ENCODE peak calls at places on chromosomes 5 and 9, in seven cellular contexts. One of them, this sample, is unnamed.
A peak's percentile ranks its signal among the peaks of the same experiment; 100 is the strongest.

GRCh38 chr5:89359046-89359445 is 476.1 kb upstream of the MEF2C start:
- DNase-seq in AG09309: no peak
- DNase-seq in SJSA1: no peak
- DNase-seq in NCI-H774: no peak
- DNase-seq in naive thymus-derived CD4-positive, alpha-beta T cell: no peak
- DNase-seq in EL: no peak
- DNase-seq in HS-5: no peak
- DNase-seq in this sample: no peak

GRCh38 chr9:105114956-105115728 is 129.3 kb upstream of the SLC44A1 start:
- DNase-seq in AG09309: no peak
- DNase-seq in SJSA1: no peak
- DNase-seq in NCI-H774: no peak
- DNase-seq in naive thymus-derived CD4-positive, alpha-beta T cell: peak; percentile 30
- DNase-seq in EL: peak; percentile 63
- DNase-seq in HS-5: no peak
- DNase-seq in this sample: peak; percentile 32

GRCh38 chr5:115686692-115687054 is 60.8 kb upstream of the TMED7 start:
- DNase-seq in AG09309: no peak
- DNase-seq in SJSA1: no peak
- DNase-seq in NCI-H774: no peak
- DNase-seq in naive thymus-derived CD4-positive, alpha-beta T cell: no peak
- DNase-seq in EL: peak; percentile 12
- DNase-seq in HS-5: no peak
- DNase-seq in this sample: no peak

GRCh38 chr5:13946111-13946510 is 1.6 kb upstream of the DNAH5 start:
- DNase-seq in AG09309: peak; percentile 13
- DNase-seq in SJSA1: no peak
- DNase-seq in NCI-H774: no peak
- DNase-seq in naive thymus-derived CD4-positive, alpha-beta T cell: no peak
- DNase-seq in EL: no peak
- DNase-seq in HS-5: no peak
- DNase-seq in this sample: no peak

GRCh38 chr5:39432687-39433086 is 7.9 kb upstream of the DAB2 start:
- DNase-seq in AG09309: no peak
- DNase-seq in SJSA1: no peak
- DNase-seq in NCI-H774: no peak
- DNase-seq in naive thymus-derived CD4-positive, alpha-beta T cell: no peak
- DNase-seq in EL: no peak
- DNase-seq in HS-5: no peak
- DNase-seq in this sample: no peak

GRCh38 chr5:65059681-65060598 is 291.2 kb downstream of the CWC27 start:
- DNase-seq in AG09309: peak; percentile 49
- DNase-seq in SJSA1: no peak
- DNase-seq in NCI-H774: no peak
- DNase-seq in naive thymus-derived CD4-positive, alpha-beta T cell: no peak
- DNase-seq in EL: no peak
- DNase-seq in HS-5: no peak
- DNase-seq in this sample: no peak

GRCh38 chr5:179258922-179259730 is 86.1 kb downstream of the ADAMTS2 start:
- DNase-seq in AG09309: no peak
- DNase-seq in SJSA1: peak; percentile 42
- DNase-seq in NCI-H774: no peak
- DNase-seq in naive thymus-derived CD4-positive, alpha-beta T cell: no peak
- DNase-seq in EL: peak; percentile 99
- DNase-seq in HS-5: peak; percentile 51
- DNase-seq in this sample: peak; percentile 37

GRCh38 chr5:40594811-40595210 is 84.9 kb upstream of the PTGER4 start:
- DNase-seq in AG09309: no peak
- DNase-seq in SJSA1: no peak
- DNase-seq in NCI-H774: no peak
- DNase-seq in naive thymus-derived CD4-positive, alpha-beta T cell: no peak
- DNase-seq in EL: peak; percentile 37
- DNase-seq in HS-5: no peak
- DNase-seq in this sample: no peak

GRCh38 chr9:92608221-92609141 is 61.5 kb downstream of the IPPK start:
- DNase-seq in AG09309: no peak
- DNase-seq in SJSA1: no peak
- DNase-seq in NCI-H774: no peak
- DNase-seq in naive thymus-derived CD4-positive, alpha-beta T cell: no peak
- DNase-seq in EL: no peak
- DNase-seq in HS-5: no peak
- DNase-seq in this sample: no peak

GRCh38 chr9:127535396-127535795 is 76.7 kb upstream of the STXBP1 start:
- DNase-seq in AG09309: no peak
- DNase-seq in SJSA1: no peak
- DNase-seq in NCI-H774: no peak
- DNase-seq in naive thymus-derived CD4-positive, alpha-beta T cell: no peak
- DNase-seq in EL: no peak
- DNase-seq in HS-5: no peak
- DNase-seq in this sample: no peak

GRCh38 chr9:120942186-120943001 is 15.8 kb upstream of the TRAF1 start:
- DNase-seq in AG09309: no peak
- DNase-seq in SJSA1: no peak
- DNase-seq in NCI-H774: no peak
- DNase-seq in naive thymus-derived CD4-positive, alpha-beta T cell: no peak
- DNase-seq in EL: no peak
- DNase-seq in HS-5: no peak
- DNase-seq in this sample: no peak

GRCh38 chr9:93812410-93812668 is 142.8 kb downstream of the BARX1 start:
- DNase-seq in AG09309: no peak
- DNase-seq in SJSA1: peak; percentile 28
- DNase-seq in NCI-H774: no peak
- DNase-seq in naive thymus-derived CD4-positive, alpha-beta T cell: no peak
- DNase-seq in EL: no peak
- DNase-seq in HS-5: no peak
- DNase-seq in this sample: no peak

GRCh38 chr9:71743217-71743705 is 25.1 kb downstream of the CEMIP2 start:
- DNase-seq in AG09309: no peak
- DNase-seq in SJSA1: no peak
- DNase-seq in NCI-H774: no peak
- DNase-seq in naive thymus-derived CD4-positive, alpha-beta T cell: no peak
- DNase-seq in EL: no peak
- DNase-seq in HS-5: no peak
- DNase-seq in this sample: no peak

GRCh38 chr9:125172351-125172750 is 17.3 kb downstream of the PPP6C start:
- DNase-seq in AG09309: no peak
- DNase-seq in SJSA1: no peak
- DNase-seq in NCI-H774: no peak
- DNase-seq in naive thymus-derived CD4-positive, alpha-beta T cell: no peak
- DNase-seq in EL: peak; percentile 20
- DNase-seq in HS-5: no peak
- DNase-seq in this sample: peak; percentile 44

GRCh38 chr9:34045903-34046302 is 2.8 kb downstream of the UBAP2 start:
- DNase-seq in AG09309: no peak
- DNase-seq in SJSA1: no peak
- DNase-seq in NCI-H774: no peak
- DNase-seq in naive thymus-derived CD4-positive, alpha-beta T cell: no peak
- DNase-seq in EL: no peak
- DNase-seq in HS-5: no peak
- DNase-seq in this sample: no peak

GRCh38 chr5:65954200-65954599 is 27.8 kb downstream of the ERBIN start:
- DNase-seq in AG09309: no peak
- DNase-seq in SJSA1: no peak
- DNase-seq in NCI-H774: no peak
- DNase-seq in naive thymus-derived CD4-positive, alpha-beta T cell: no peak
- DNase-seq in EL: no peak
- DNase-seq in HS-5: no peak
- DNase-seq in this sample: no peak

GRCh38 chr5:128777052-128777451 is 188.2 kb upstream of the SLC27A6 start:
- DNase-seq in AG09309: no peak
- DNase-seq in SJSA1: no peak
- DNase-seq in NCI-H774: no peak
- DNase-seq in naive thymus-derived CD4-positive, alpha-beta T cell: no peak
- DNase-seq in EL: peak; percentile 3
- DNase-seq in HS-5: no peak
- DNase-seq in this sample: no peak

GRCh38 chr5:140240987-140241706 is 61.8 kb downstream of the PFDN1 start:
- DNase-seq in AG09309: peak; percentile 67
- DNase-seq in SJSA1: peak; percentile 95
- DNase-seq in NCI-H774: peak; percentile 68
- DNase-seq in naive thymus-derived CD4-positive, alpha-beta T cell: no peak
- DNase-seq in EL: peak; percentile 94
- DNase-seq in HS-5: peak; percentile 64
- DNase-seq in this sample: peak; percentile 61

GRCh38 chr9:108687360-108687981 is 168.3 kb downstream of the ACTL7B start:
- DNase-seq in AG09309: peak; percentile 65
- DNase-seq in SJSA1: no peak
- DNase-seq in NCI-H774: no peak
- DNase-seq in naive thymus-derived CD4-positive, alpha-beta T cell: no peak
- DNase-seq in EL: peak; percentile 52
- DNase-seq in HS-5: peak; percentile 48
- DNase-seq in this sample: no peak

GRCh38 chr5:52648726-52649125 is 139.0 kb upstream of the ITGA1 start:
- DNase-seq in AG09309: no peak
- DNase-seq in SJSA1: no peak
- DNase-seq in NCI-H774: no peak
- DNase-seq in naive thymus-derived CD4-positive, alpha-beta T cell: no peak
- DNase-seq in EL: no peak
- DNase-seq in HS-5: no peak
- DNase-seq in this sample: no peak

GRCh38 chr9:84775056-84775648 is 105.6 kb downstream of the NTRK2 start:
- DNase-seq in AG09309: no peak
- DNase-seq in SJSA1: no peak
- DNase-seq in NCI-H774: no peak
- DNase-seq in naive thymus-derived CD4-positive, alpha-beta T cell: no peak
- DNase-seq in EL: no peak
- DNase-seq in HS-5: no peak
- DNase-seq in this sample: no peak

GRCh38 chr9:76426807-76427419 is 32.1 kb upstream of the GCNT1 start:
- DNase-seq in AG09309: no peak
- DNase-seq in SJSA1: no peak
- DNase-seq in NCI-H774: no peak
- DNase-seq in naive thymus-derived CD4-positive, alpha-beta T cell: no peak
- DNase-seq in EL: no peak
- DNase-seq in HS-5: no peak
- DNase-seq in this sample: no peak

GRCh38 chr5:71932649-71933338 is 174.5 kb upstream of the MAP1B start:
- DNase-seq in AG09309: no peak
- DNase-seq in SJSA1: peak; percentile 90
- DNase-seq in NCI-H774: peak; percentile 21
- DNase-seq in naive thymus-derived CD4-positive, alpha-beta T cell: no peak
- DNase-seq in EL: peak; percentile 69
- DNase-seq in HS-5: peak; percentile 26
- DNase-seq in this sample: no peak

GRCh38 chr9:74609671-74610416 is 112.7 kb downstream of the RORB start:
- DNase-seq in AG09309: no peak
- DNase-seq in SJSA1: no peak
- DNase-seq in NCI-H774: no peak
- DNase-seq in naive thymus-derived CD4-positive, alpha-beta T cell: no peak
- DNase-seq in EL: no peak
- DNase-seq in HS-5: no peak
- DNase-seq in this sample: no peak

GRCh38 chr9:98565152-98566135 is 143.3 kb downstream of the GABBR2 start:
- DNase-seq in AG09309: no peak
- DNase-seq in SJSA1: no peak
- DNase-seq in NCI-H774: no peak
- DNase-seq in naive thymus-derived CD4-positive, alpha-beta T cell: no peak
- DNase-seq in EL: no peak
- DNase-seq in HS-5: no peak
- DNase-seq in this sample: no peak

GRCh38 chr9:74379718-74380117 is 117.4 kb upstream of the RORB start:
- DNase-seq in AG09309: no peak
- DNase-seq in SJSA1: no peak
- DNase-seq in NCI-H774: peak; percentile 22
- DNase-seq in naive thymus-derived CD4-positive, alpha-beta T cell: no peak
- DNase-seq in EL: no peak
- DNase-seq in HS-5: peak; percentile 14
- DNase-seq in this sample: no peak

This sample was measured in HFF-Myc.